ENCODE peak calls at places on chromosome 17, in four cellular contexts. D is H1, F is H9, H is mesendoderm. T is an unnamed sample.

GRCh38 chr17:78237403-78238012 is 6.1 kb downstream of the TMEM235 start:
- DNase-seq in D (no peak), F (no peak), H (no peak), T (no peak)

GRCh38 chr17:38752930-38753506 is 477 bp downstream of the PSMB3 start:
- DNase-seq in D (no peak), F (no peak), H (no peak), T (no peak)

GRCh38 chr17:57444632-57445031 is 188.3 kb downstream of the MSI2 start:
- DNase-seq in D (no peak), F (no peak), H (peak), T (no peak)

GRCh38 chr17:1398900-1399299 is 1.1 kb downstream of the YWHAE start:
- DNase-seq in D (no peak), F (no peak), H (no peak), T (peak)

GRCh38 chr17:31877911-31878702 is 19.1 kb upstream of the COPRS start:
- DNase-seq in D (no peak), F (no peak), H (no peak), T (no peak)

GRCh38 chr17:63832014-63832413 is 4.6 kb upstream of the FTSJ3 start:
- DNase-seq in D (no peak), F (no peak), H (no peak), T (no peak)

GRCh38 chr17:78559749-78560368 is 17.3 kb downstream of the DNAH17 start:
- DNase-seq in D (peak), F (peak), H (peak), T (no peak)

GRCh38 chr17:51807460-51807859 is 351.1 kb downstream of the CA10 start:
- DNase-seq in D (no peak), F (no peak), H (no peak), T (no peak)

GRCh38 chr17:3946711-3947235 is 17.5 kb downstream of the ATP2A3 start:
- DNase-seq in D (no peak), F (no peak), H (no peak), T (no peak)

GRCh38 chr17:45429338-45430005 is 3.2 kb downstream of the ARHGAP27 start:
- DNase-seq in D (no peak), F (peak), H (peak), T (peak)

GRCh38 chr17:8837438-8838075 is 29.9 kb downstream of the PIK3R6 start:
- DNase-seq in D (no peak), F (no peak), H (no peak), T (no peak)

GRCh38 chr17:927611-928461 is 51.7 kb downstream of the NXN start:
- DNase-seq in D (no peak), F (no peak), H (peak), T (peak)

GRCh38 chr17:79890706-79891105 is 51.5 kb upstream of the CBX4 start:
- DNase-seq in D (no peak), F (no peak), H (no peak), T (no peak)

GRCh38 chr17:57234252-57235092 is 21.9 kb upstream of the MSI2 start:
- DNase-seq in D (no peak), F (no peak), H (peak), T (no peak)

GRCh38 chr17:75763613-75764416 is 1.2 kb downstream of the GALK1 start:
- DNase-seq in D (no peak), F (peak), H (no peak), T (no peak)

GRCh38 chr17:50218771-50219315 is 17.4 kb upstream of the COL1A1 start:
- DNase-seq in D (no peak), F (no peak), H (peak), T (peak)

GRCh38 chr17:31499771-31500554 is 108.5 kb downstream of the RAB11FIP4 start:
- DNase-seq in D (no peak), F (peak), H (peak), T (no peak)

GRCh38 chr17:33169580-33170285 is 123.4 kb downstream of the ASIC2 start:
- DNase-seq in D (no peak), F (no peak), H (no peak), T (no peak)

GRCh38 chr17:2388020-2388704 is 12.7 kb downstream of the MNT start:
- DNase-seq in D (no peak), F (no peak), H (no peak), T (no peak)

GRCh38 chr17:15453782-15454181 is 13.6 kb downstream of the CDRT4 start:
- DNase-seq in D (no peak), F (no peak), H (no peak), T (no peak)

GRCh38 chr17:44501866-44502265 is 1.3 kb downstream of the GPATCH8 start:
- DNase-seq in D (no peak), F (no peak), H (peak), T (peak)

GRCh38 chr17:77020973-77021372 is 119.8 kb upstream of the SEC14L1 start:
- DNase-seq in D (no peak), F (no peak), H (no peak), T (no peak)

GRCh38 chr17:1961187-1961586 is 63.9 kb downstream of the RTN4RL1 start:
- DNase-seq in D (no peak), F (peak), H (peak), T (no peak)

GRCh38 chr17:8226536-8227237 is 16.3 kb upstream of the AURKB start:
- DNase-seq in D (no peak), F (peak), H (peak), T (peak)

GRCh38 chr17:10018461-10018891 is 113.4 kb upstream of the RCVRN start:
- DNase-seq in D (no peak), F (no peak), H (no peak), T (no peak)

GRCh38 chr17:70796757-70797156 is 627.4 kb downstream of the KCNJ2 start:
- DNase-seq in D (no peak), F (no peak), H (no peak), T (no peak)

GRCh38 chr17:75557852-75558665 is 29.5 kb upstream of the MYO15B start:
- DNase-seq in D (no peak), F (no peak), H (no peak), T (no peak)

GRCh38 chr17:70369296-70369855 is 200.0 kb downstream of the KCNJ2 start:
- DNase-seq in D (no peak), F (no peak), H (no peak), T (peak)

GRCh38 chr17:48258317-48258716 is 150.8 kb downstream of the SNX11 start:
- DNase-seq in D (no peak), F (no peak), H (no peak), T (peak)
- H3K23ac ChIP-seq in D (no peak), F (no peak), H (no peak), T (no peak)

DNA sequence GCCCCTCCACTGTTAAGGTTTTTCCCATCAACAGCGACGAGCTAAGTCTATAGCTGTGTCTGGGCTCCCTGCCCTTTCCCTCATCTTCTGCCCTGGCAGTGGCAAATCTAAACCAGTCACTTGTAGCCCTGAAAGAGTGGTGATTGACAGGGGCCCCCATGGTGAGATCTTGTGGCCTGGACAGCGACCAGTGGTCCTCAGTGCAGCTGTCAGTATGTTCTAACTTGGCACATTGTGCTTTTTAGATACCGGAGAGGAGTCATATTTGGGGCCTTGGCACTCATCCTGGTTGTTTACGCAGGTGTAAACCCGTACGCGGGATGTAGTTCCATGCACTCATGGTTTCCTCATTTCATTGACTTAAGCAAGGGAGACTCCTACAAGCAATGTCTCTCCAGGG is 57.5 kb upstream of the ARHGAP44 start:
- DNase-seq in D (no peak), F (peak), H (no peak), T (no peak)
- H3K27ac ChIP-seq in D (no peak), F (no peak), H (peak), T (no peak)

GRCh38 chr17:41057547-41057946 is 2.4 kb downstream of the KRTAP2-3 start:
- DNase-seq in D (no peak), F (no peak), H (no peak), T (no peak)

GRCh38 chr17:41048441-41048840 is 1.3 kb upstream of the KRTAP2-1 start:
- DNase-seq in D (no peak), F (no peak), H (peak), T (peak)

GRCh38 chr17:41049110-41049509 is 2.0 kb upstream of the KRTAP2-1 start:
- DNase-seq in D (no peak), F (no peak), H (no peak), T (peak)

GRCh38 chr17:41054025-41054424 is 1.0 kb downstream of the KRTAP2-2 start:
- DNase-seq in D (no peak), F (no peak), H (no peak), T (no peak)

GRCh38 chr17:41052594-41052993 is 2.4 kb downstream of the KRTAP2-2 start:
- DNase-seq in D (no peak), F (no peak), H (no peak), T (no peak)
- H2BK15ac ChIP-seq in D (no peak), F (no peak), H (no peak), T (no peak)

GRCh38 chr17:16479264-16479663 is 12.7 kb downstream of the LRRC75A start:
- DNase-seq in D (no peak), F (no peak), H (no peak), T (no peak)

GRCh38 chr17:16475196-16475704 is 16.7 kb downstream of the LRRC75A start:
- DNase-seq in D (no peak), F (no peak), H (no peak), T (no peak)

GRCh38 chr17:16478693-16479092 is 13.3 kb downstream of the LRRC75A start:
- DNase-seq in D (no peak), F (no peak), H (no peak), T (no peak)

GRCh38 chr17:16477666-16478065 is 14.3 kb downstream of the LRRC75A start:
- DNase-seq in D (no peak), F (no peak), H (peak), T (no peak)

DNA sequence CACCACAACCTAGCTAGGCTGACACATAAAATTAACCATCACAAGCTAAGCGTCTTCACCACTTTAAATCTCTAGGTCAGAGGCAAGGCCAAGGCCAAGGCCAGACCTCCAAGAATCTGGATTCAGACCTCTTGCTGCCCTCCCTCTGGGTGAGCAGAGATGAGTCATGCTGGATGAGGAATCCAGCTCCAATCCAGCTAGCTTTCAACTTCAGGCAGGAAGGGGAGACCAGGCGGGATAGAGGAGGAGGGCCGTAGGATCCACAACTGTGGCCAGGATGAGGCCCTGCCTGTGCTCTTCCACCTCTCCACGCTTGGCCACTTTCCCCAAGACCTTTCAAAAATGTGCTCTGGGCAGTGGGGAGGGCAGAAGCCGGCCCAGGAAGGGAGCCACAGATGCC is 14.7 kb downstream of the LRRC75A start:
- DNase-seq in D (no peak), F (peak), H (peak), T (peak)
- H3K23ac ChIP-seq in D (no peak), F (no peak), H (no peak), T (no peak)

GRCh38 chr17:17648762-17649161 is 32.5 kb upstream of the RAI1 start:
- DNase-seq in D (no peak), F (no peak), H (no peak), T (peak)
- H3K27ac ChIP-seq in D (no peak), F (no peak), H (no peak), T (no peak)